ENCODE peak calls at places on chromosomes 4 and X, in four cellular contexts. W is Calu3, F is anterior cingulate cortex, E is psoas muscle. T is an unnamed sample.

GRCh38 chrX:67601771-67602170 is 58.0 kb downstream of the AR start:
- DNase-seq in W (no peak), F (no peak), E (no peak), T (no peak)

GRCh38 chrX:125439194-125439849 is 119.7 kb downstream of the TEX13C start:
- DNase-seq in W (no peak), F (no peak), E (no peak), T (no peak)

GRCh38 chr4:123597586-123597985 is 201.0 kb downstream of the SPRY1 start:
- DNase-seq in W (no peak), F (no peak), E (no peak), T (no peak)

GRCh38 chrX:118872102-118872566 is 48.5 kb downstream of the ZCCHC12 start:
- DNase-seq in W (peak; percentile 5), F (peak; percentile 2), E (no peak), T (peak; percentile 7)

GRCh38 chrX:114028907-114029662 is 554.8 kb upstream of the HTR2C start:
- DNase-seq in W (no peak), F (no peak), E (no peak), T (no peak)

GRCh38 chr4:76982638-76983579 is 33.4 kb downstream of the SEPTIN11 start:
- DNase-seq in W (no peak), F (no peak), E (no peak), T (no peak)

GRCh38 chr4:137711502-137711901 is 179.2 kb upstream of the PCDH18 start:
- DNase-seq in W (no peak), F (no peak), E (no peak), T (no peak)

GRCh38 chr4:108991929-108992328 is 229.1 kb upstream of the ETNPPL start:
- DNase-seq in W (no peak), F (no peak), E (no peak), T (no peak)

GRCh38 chr4:167290684-167291083 is 56.4 kb upstream of the SPOCK3 start:
- DNase-seq in W (no peak), F (no peak), E (no peak), T (no peak)